ENCODE peak calls at places on chromosomes 11 and 22, in eight cellular contexts. One of them, this sample, is unnamed.

GRCh38 chr22:44245867-44246266 is 65.1 kb downstream of the PARVG start:
- DNase-seq in tibial artery: no peak
- DNase-seq in tibial nerve: no peak
- DNase-seq in brain microvascular endothelial cell: no peak
- DNase-seq in heart left ventricle: no peak
- DNase-seq in IMR-90: no peak
- DNase-seq in lung: peak
- DNase-seq in AG04450: no peak
- DNase-seq in this sample: no peak

GRCh38 chr11:129385801-129386200 is 10.2 kb downstream of the BARX2 start:
- DNase-seq in brain microvascular endothelial cell: no peak
- DNase-seq in heart left ventricle: no peak
- DNase-seq in IMR-90: no peak
- DNase-seq in lung: no peak
- DNase-seq in tibial artery: no peak
- DNase-seq in AG04450: no peak
- DNase-seq in tibial nerve: no peak
- DNase-seq in this sample: no peak

GRCh38 chr22:42412744-42413220 is 19.4 kb downstream of the NFAM1 start:
- DNase-seq in heart left ventricle: no peak
- DNase-seq in tibial artery: no peak
- DNase-seq in lung: no peak
- DNase-seq in AG04450: no peak
- DNase-seq in brain microvascular endothelial cell: no peak
- DNase-seq in IMR-90: no peak
- DNase-seq in tibial nerve: no peak
- DNase-seq in this sample: no peak

GRCh38 chr11:61533401-61533800 is 24.9 kb downstream of the LRRC10B start:
- DNase-seq in tibial nerve: no peak
- DNase-seq in AG04450: no peak
- DNase-seq in lung: no peak
- DNase-seq in IMR-90: no peak
- DNase-seq in tibial artery: no peak
- DNase-seq in heart left ventricle: no peak
- DNase-seq in brain microvascular endothelial cell: no peak
- DNase-seq in this sample: no peak

GRCh38 chr11:7605544-7605943 is 67.8 kb downstream of the CYB5R2 start:
- DNase-seq in IMR-90: peak
- DNase-seq in brain microvascular endothelial cell: peak
- DNase-seq in heart left ventricle: no peak
- DNase-seq in AG04450: no peak
- DNase-seq in lung: peak
- DNase-seq in tibial nerve: no peak
- DNase-seq in tibial artery: no peak
- DNase-seq in this sample: no peak

GRCh38 chr11:33658195-33658900 is 42.3 kb downstream of the C11orf91 start:
- DNase-seq in tibial nerve: no peak
- DNase-seq in heart left ventricle: no peak
- DNase-seq in tibial artery: no peak
- DNase-seq in brain microvascular endothelial cell: no peak
- DNase-seq in lung: no peak
- DNase-seq in AG04450: no peak
- DNase-seq in IMR-90: no peak
- DNase-seq in this sample: no peak

GRCh38 chr22:37672920-37673453 is 2.4 kb upstream of the LGALS1 start:
- DNase-seq in AG04450: no peak
- DNase-seq in heart left ventricle: no peak
- DNase-seq in tibial artery: no peak
- DNase-seq in lung: no peak
- DNase-seq in IMR-90: no peak
- DNase-seq in brain microvascular endothelial cell: no peak
- DNase-seq in tibial nerve: no peak
- DNase-seq in this sample: no peak

GRCh38 chr11:113338730-113339129 is 24.3 kb downstream of the TTC12 start:
- DNase-seq in lung: no peak
- DNase-seq in AG04450: no peak
- DNase-seq in heart left ventricle: no peak
- DNase-seq in brain microvascular endothelial cell: no peak
- DNase-seq in tibial nerve: no peak
- DNase-seq in tibial artery: no peak
- DNase-seq in IMR-90: no peak
- DNase-seq in this sample: no peak

GRCh38 chr11:100753562-100753961 is 66.5 kb downstream of the ARHGAP42 start:
- DNase-seq in lung: no peak
- DNase-seq in AG04450: no peak
- DNase-seq in heart left ventricle: no peak
- DNase-seq in tibial artery: no peak
- DNase-seq in tibial nerve: no peak
- DNase-seq in brain microvascular endothelial cell: no peak
- DNase-seq in IMR-90: no peak
- DNase-seq in this sample: no peak

GRCh38 chr11:69931994-69932910 is 113.0 kb upstream of the FGF3 start:
- DNase-seq in heart left ventricle: no peak
- DNase-seq in lung: no peak
- DNase-seq in IMR-90: no peak
- DNase-seq in tibial nerve: no peak
- DNase-seq in tibial artery: peak
- DNase-seq in AG04450: no peak
- DNase-seq in brain microvascular endothelial cell: no peak
- DNase-seq in this sample: no peak

GRCh38 chr11:10728779-10729472 is 22.1 kb upstream of the CTR9 start:
- DNase-seq in AG04450: no peak
- DNase-seq in tibial artery: no peak
- DNase-seq in tibial nerve: no peak
- DNase-seq in lung: no peak
- DNase-seq in brain microvascular endothelial cell: no peak
- DNase-seq in IMR-90: peak
- DNase-seq in heart left ventricle: no peak
- DNase-seq in this sample: no peak

GRCh38 chr11:128686045-128686741 is 7.7 kb upstream of the FLI1 start:
- DNase-seq in tibial artery: no peak
- DNase-seq in brain microvascular endothelial cell: no peak
- DNase-seq in tibial nerve: no peak
- DNase-seq in AG04450: no peak
- DNase-seq in IMR-90: no peak
- DNase-seq in lung: no peak
- DNase-seq in heart left ventricle: no peak
- DNase-seq in this sample: no peak

GRCh38 chr22:43777204-43777671 is 34.9 kb downstream of the EFCAB6 start:
- DNase-seq in tibial artery: no peak
- DNase-seq in brain microvascular endothelial cell: peak
- DNase-seq in IMR-90: peak
- DNase-seq in tibial nerve: no peak
- DNase-seq in heart left ventricle: no peak
- DNase-seq in AG04450: peak
- DNase-seq in lung: no peak
- DNase-seq in this sample: no peak

GRCh38 chr11:32838505-32839274 is 9.0 kb downstream of the PRRG4 start:
- DNase-seq in tibial artery: no peak
- DNase-seq in lung: no peak
- DNase-seq in AG04450: no peak
- DNase-seq in brain microvascular endothelial cell: no peak
- DNase-seq in IMR-90: no peak
- DNase-seq in heart left ventricle: no peak
- DNase-seq in tibial nerve: no peak
- DNase-seq in this sample: no peak

GRCh38 chr11:10293423-10294288 is at the start of gene SBF2:
- DNase-seq in IMR-90: peak
- DNase-seq in AG04450: peak
- DNase-seq in heart left ventricle: peak
- DNase-seq in tibial artery: peak
- DNase-seq in tibial nerve: peak
- DNase-seq in brain microvascular endothelial cell: peak
- DNase-seq in lung: peak
- DNase-seq in this sample: peak

GRCh38 chr22:37045958-37046357 is 5.6 kb upstream of the KCTD17 start:
- DNase-seq in tibial artery: no peak
- DNase-seq in brain microvascular endothelial cell: peak
- DNase-seq in AG04450: peak
- DNase-seq in tibial nerve: no peak
- DNase-seq in heart left ventricle: no peak
- DNase-seq in IMR-90: peak
- DNase-seq in lung: no peak
- DNase-seq in this sample: no peak

GRCh38 chr11:74257934-74258553 is 53.4 kb downstream of the P4HA3 start:
- DNase-seq in lung: peak
- DNase-seq in IMR-90: peak
- DNase-seq in AG04450: peak
- DNase-seq in brain microvascular endothelial cell: peak
- DNase-seq in tibial artery: peak
- DNase-seq in tibial nerve: peak
- DNase-seq in heart left ventricle: peak
- DNase-seq in this sample: peak

GRCh38 chr22:37896181-37896592 is 9.9 kb upstream of the MICALL1 start:
- DNase-seq in lung: no peak
- DNase-seq in AG04450: no peak
- DNase-seq in tibial artery: no peak
- DNase-seq in brain microvascular endothelial cell: no peak
- DNase-seq in tibial nerve: no peak
- DNase-seq in heart left ventricle: no peak
- DNase-seq in IMR-90: peak
- DNase-seq in this sample: no peak

GRCh38 chr11:72706579-72706978 is 32.4 kb upstream of the PDE2A start:
- DNase-seq in tibial nerve: no peak
- DNase-seq in brain microvascular endothelial cell: no peak
- DNase-seq in heart left ventricle: no peak
- DNase-seq in tibial artery: no peak
- DNase-seq in AG04450: no peak
- DNase-seq in lung: no peak
- DNase-seq in IMR-90: no peak
- DNase-seq in this sample: no peak

GRCh38 chr22:38843716-38844660 is at the start of gene NPTXR:
- DNase-seq in AG04450: no peak
- DNase-seq in heart left ventricle: peak
- DNase-seq in brain microvascular endothelial cell: no peak
- DNase-seq in tibial nerve: no peak
- DNase-seq in IMR-90: peak
- DNase-seq in lung: no peak
- DNase-seq in tibial artery: peak
- DNase-seq in this sample: peak

GRCh38 chr11:86805873-86806310 is 5.5 kb downstream of the PRSS23 start:
- DNase-seq in AG04450: no peak
- DNase-seq in tibial artery: no peak
- DNase-seq in tibial nerve: no peak
- DNase-seq in lung: no peak
- DNase-seq in IMR-90: no peak
- DNase-seq in brain microvascular endothelial cell: no peak
- DNase-seq in heart left ventricle: no peak
- DNase-seq in this sample: no peak

GRCh38 chr11:64122411-64123101 is 43.4 kb downstream of the MACROD1 start:
- DNase-seq in tibial nerve: no peak
- DNase-seq in tibial artery: no peak
- DNase-seq in brain microvascular endothelial cell: no peak
- DNase-seq in lung: no peak
- DNase-seq in heart left ventricle: no peak
- DNase-seq in AG04450: no peak
- DNase-seq in IMR-90: no peak
- DNase-seq in this sample: no peak
- H3K27ac ChIP-seq in tibial nerve: no peak
- H3K27ac ChIP-seq in tibial artery: no peak
- H3K27ac ChIP-seq in brain microvascular endothelial cell: no peak
- H3K27ac ChIP-seq in lung: no peak
- H3K27ac ChIP-seq in heart left ventricle: no peak
- H3K27ac ChIP-seq in AG04450: peak
- H3K27ac ChIP-seq in IMR-90: peak
- H3K27ac ChIP-seq in this sample: peak

GRCh38 chr11:46359936-46360335 is 12.7 kb downstream of the DGKZ start:
- DNase-seq in lung: no peak
- DNase-seq in brain microvascular endothelial cell: no peak
- DNase-seq in tibial nerve: no peak
- DNase-seq in IMR-90: peak
- DNase-seq in heart left ventricle: no peak
- DNase-seq in AG04450: peak
- DNase-seq in tibial artery: no peak
- DNase-seq in this sample: no peak
- H3K4me3 ChIP-seq in lung: no peak
- H3K4me3 ChIP-seq in brain microvascular endothelial cell: no peak
- H3K4me3 ChIP-seq in tibial nerve: no peak
- H3K4me3 ChIP-seq in IMR-90: no peak
- H3K4me3 ChIP-seq in heart left ventricle: no peak
- H3K4me3 ChIP-seq in AG04450: no peak
- H3K4me3 ChIP-seq in tibial artery: no peak
- H3K4me3 ChIP-seq in this sample: no peak

DNA sequence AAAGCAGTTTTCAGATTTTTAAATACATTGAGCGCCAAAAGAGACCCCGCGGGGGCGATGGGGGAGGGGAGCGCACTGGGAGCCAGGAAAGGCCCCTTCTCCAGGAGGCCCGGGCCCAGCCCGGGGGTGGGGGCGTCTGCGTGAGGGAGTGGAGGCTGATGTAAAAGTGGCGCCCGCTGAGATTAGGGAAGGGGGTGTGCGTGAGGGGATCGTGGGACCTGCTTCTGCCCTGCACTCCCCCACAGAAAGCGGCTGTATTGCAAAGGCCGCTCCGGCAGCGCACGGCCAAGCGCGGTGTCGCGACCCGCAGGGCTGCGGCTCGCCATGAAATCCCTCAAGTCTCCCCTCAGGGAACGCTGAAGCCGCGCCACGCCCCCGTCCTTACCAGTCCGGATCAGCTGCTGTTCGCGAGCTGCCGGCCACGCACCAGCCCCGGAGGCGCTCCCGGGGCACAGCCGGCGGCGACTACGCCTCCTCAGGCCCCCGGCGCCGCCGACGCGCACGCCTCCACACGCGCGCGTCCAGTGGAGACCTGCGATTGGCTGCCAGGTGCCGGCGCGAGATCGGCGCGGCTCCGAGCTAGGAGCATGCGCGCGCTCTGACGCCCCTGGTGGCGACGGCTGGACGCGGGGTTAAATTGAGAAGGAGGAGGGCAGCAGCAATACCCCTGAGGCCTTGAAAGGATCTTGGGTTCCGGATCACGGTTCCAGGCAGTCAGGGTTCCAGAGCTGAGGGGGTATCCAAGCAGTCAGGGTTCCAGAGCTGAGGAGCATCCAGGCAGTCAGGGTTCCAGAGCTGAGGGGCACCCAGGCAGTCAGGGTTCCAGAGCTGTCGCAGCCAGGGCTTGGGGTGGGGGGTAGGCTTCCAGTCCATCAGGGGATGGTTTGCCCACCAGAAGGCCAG is at the start of gene ZNF280B:
- DNase-seq in tibial artery: no peak
- DNase-seq in heart left ventricle: peak
- DNase-seq in brain microvascular endothelial cell: peak
- DNase-seq in tibial nerve: no peak
- DNase-seq in lung: peak
- DNase-seq in AG04450: peak
- DNase-seq in IMR-90: peak
- DNase-seq in this sample: peak
- TF ChIP-seq CTCF in tibial artery: no peak
- TF ChIP-seq CTCF in heart left ventricle: no peak
- TF ChIP-seq CTCF in brain microvascular endothelial cell: peak
- TF ChIP-seq CTCF in tibial nerve: peak
- TF ChIP-seq CTCF in lung: peak
- TF ChIP-seq CTCF in AG04450: peak
- TF ChIP-seq CTCF in IMR-90: peak
- TF ChIP-seq CTCF in this sample: peak

DNA sequence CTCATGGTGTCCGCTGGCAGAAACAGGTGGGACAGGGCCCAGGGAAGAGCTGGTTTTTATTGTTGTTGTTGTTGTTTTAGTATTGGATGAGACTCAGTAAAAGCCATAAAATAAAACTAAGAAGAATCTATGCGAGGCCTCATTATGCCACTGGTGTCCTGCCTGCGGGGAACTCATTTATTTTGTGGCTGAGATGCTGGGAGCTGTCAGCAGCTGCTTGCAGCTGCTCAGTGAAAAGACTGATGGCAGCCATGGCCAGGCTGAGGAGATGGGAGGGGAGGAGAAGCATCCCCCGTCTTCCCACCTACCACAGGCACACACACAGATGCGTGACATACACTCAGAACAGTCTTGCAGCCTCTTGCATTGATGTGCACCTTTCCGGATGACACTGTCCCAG is 7.7 kb upstream of the CLMP start:
- DNase-seq in lung: no peak
- DNase-seq in heart left ventricle: peak
- DNase-seq in tibial nerve: no peak
- DNase-seq in AG04450: no peak
- DNase-seq in brain microvascular endothelial cell: no peak
- DNase-seq in tibial artery: no peak
- DNase-seq in IMR-90: no peak
- DNase-seq in this sample: no peak
- H3K27ac ChIP-seq in lung: no peak
- H3K27ac ChIP-seq in heart left ventricle: no peak
- H3K27ac ChIP-seq in tibial nerve: no peak
- H3K27ac ChIP-seq in AG04450: no peak
- H3K27ac ChIP-seq in brain microvascular endothelial cell: no peak
- H3K27ac ChIP-seq in tibial artery: no peak
- H3K27ac ChIP-seq in IMR-90: peak
- H3K27ac ChIP-seq in this sample: no peak

This sample was measured in pancreas.